ENCODE peak calls at places on chromosomes 2 and 18, in six cellular contexts. T, I, C, O, F and B are unnamed samples.

GRCh38 chr2:48954311-48954710 is 198.8 kb upstream of the LHCGR start:
- DNase-seq in O (no peak), I (no peak), C (no peak), T (no peak), F (no peak), B (no peak)

GRCh38 chr2:144524190-144524957 is 4.5 kb upstream of the ZEB2 start:
- DNase-seq in C (peak), I (peak), F (no peak), T (peak), O (peak), B (no peak)

GRCh38 chr2:64045938-64046337 is 26.7 kb upstream of the VPS54 start:
- DNase-seq in I (no peak), O (no peak), T (no peak), F (no peak), C (no peak), B (no peak)

GRCh38 chr2:231052494-231053451 is 3.9 kb upstream of the PSMD1 start:
- DNase-seq in I (peak), O (peak), C (peak), T (peak), F (peak), B (peak)

GRCh38 chr18:8685141-8685913 is 20.0 kb upstream of the MTCL1 start:
- DNase-seq in I (no peak), O (no peak), T (no peak), C (no peak), F (no peak), B (no peak)

GRCh38 chr18:78407456-78407823 is 572.2 kb upstream of the SALL3 start:
- DNase-seq in C (no peak), F (no peak), I (no peak), O (no peak), T (no peak), B (no peak)

GRCh38 chr18:8116346-8117007 is 492.8 kb upstream of the RAB12 start:
- DNase-seq in I (no peak), O (no peak), F (no peak), C (no peak), T (peak), B (no peak)

GRCh38 chr2:75450068-75450467 is 110.7 kb downstream of the EVA1A start:
- DNase-seq in C (no peak), T (no peak), I (no peak), F (no peak), O (no peak), B (no peak)

GRCh38 chr2:73839653-73840411 is 11.1 kb downstream of the STAMBP start:
- DNase-seq in C (no peak), F (no peak), T (no peak), O (no peak), I (no peak), B (no peak)

GRCh38 chr2:12903272-12903671 is 186.5 kb downstream of the TRIB2 start:
- DNase-seq in F (no peak), I (no peak), T (no peak), O (no peak), C (no peak), B (no peak)

GRCh38 chr18:59540819-59541218 is 156.4 kb downstream of the CCBE1 start:
- DNase-seq in C (no peak), I (no peak), F (no peak), T (no peak), O (no peak), B (no peak)

GRCh38 chr2:24958411-24958935 is 13.3 kb downstream of the DNAJC27 start:
- DNase-seq in I (no peak), C (no peak), T (no peak), O (no peak), F (no peak), B (no peak)

GRCh38 chr2:42448163-42448562 is 45.6 kb downstream of the KCNG3 start:
- DNase-seq in F (no peak), C (no peak), O (no peak), T (no peak), I (no peak), B (no peak)

GRCh38 chr2:150125708-150126107 is 361.8 kb downstream of the RND3 start:
- DNase-seq in C (no peak), F (no peak), O (no peak), T (no peak), I (no peak), B (no peak)

GRCh38 chr18:4511166-4511565 is 56.1 kb upstream of the DLGAP1 start:
- DNase-seq in C (no peak), F (no peak), T (no peak), I (no peak), O (no peak), B (no peak)

GRCh38 chr2:228657807-228658402 is 476.4 kb upstream of the SPHKAP start:
- DNase-seq in C (no peak), I (peak), F (no peak), O (no peak), T (no peak), B (no peak)

GRCh38 chr2:168212167-168212566 is 35.2 kb downstream of the STK39 start:
- DNase-seq in T (no peak), C (no peak), O (no peak), F (no peak), I (no peak), B (no peak)

GRCh38 chr18:68997845-68998244 is 200.0 kb downstream of the CCDC102B start:
- DNase-seq in F (no peak), C (no peak), O (no peak), I (no peak), T (no peak), B (peak)

GRCh38 chr18:69000366-69000765 is 202.5 kb downstream of the CCDC102B start:
- DNase-seq in I (no peak), C (no peak), T (no peak), O (no peak), F (no peak), B (no peak)

DNA sequence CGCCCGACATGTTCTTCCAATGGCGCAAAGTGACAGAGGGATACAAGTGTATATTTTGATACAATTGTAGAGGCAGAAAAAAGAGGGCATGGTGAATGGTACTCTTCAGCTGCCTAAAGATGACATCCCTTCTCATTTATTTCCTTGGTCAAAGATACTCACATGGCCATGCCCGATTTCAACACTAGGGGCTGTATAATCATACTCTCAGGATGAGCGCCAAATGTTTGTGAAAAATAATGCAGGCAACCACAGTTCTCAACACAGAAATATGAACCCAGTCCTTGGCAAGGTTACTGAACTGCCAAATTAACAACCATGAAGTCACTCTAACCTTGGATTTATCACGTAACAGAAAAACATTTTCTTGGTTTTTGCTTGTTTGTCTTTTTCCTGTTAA is 204.4 kb downstream of the CCDC102B start:
- DNase-seq in O (no peak), C (no peak), I (no peak), T (no peak), F (no peak), B (no peak)
- TF ChIP-seq CTCF in O (no peak), C (no peak), I (no peak), T (no peak), F (peak), B (peak)

DNA sequence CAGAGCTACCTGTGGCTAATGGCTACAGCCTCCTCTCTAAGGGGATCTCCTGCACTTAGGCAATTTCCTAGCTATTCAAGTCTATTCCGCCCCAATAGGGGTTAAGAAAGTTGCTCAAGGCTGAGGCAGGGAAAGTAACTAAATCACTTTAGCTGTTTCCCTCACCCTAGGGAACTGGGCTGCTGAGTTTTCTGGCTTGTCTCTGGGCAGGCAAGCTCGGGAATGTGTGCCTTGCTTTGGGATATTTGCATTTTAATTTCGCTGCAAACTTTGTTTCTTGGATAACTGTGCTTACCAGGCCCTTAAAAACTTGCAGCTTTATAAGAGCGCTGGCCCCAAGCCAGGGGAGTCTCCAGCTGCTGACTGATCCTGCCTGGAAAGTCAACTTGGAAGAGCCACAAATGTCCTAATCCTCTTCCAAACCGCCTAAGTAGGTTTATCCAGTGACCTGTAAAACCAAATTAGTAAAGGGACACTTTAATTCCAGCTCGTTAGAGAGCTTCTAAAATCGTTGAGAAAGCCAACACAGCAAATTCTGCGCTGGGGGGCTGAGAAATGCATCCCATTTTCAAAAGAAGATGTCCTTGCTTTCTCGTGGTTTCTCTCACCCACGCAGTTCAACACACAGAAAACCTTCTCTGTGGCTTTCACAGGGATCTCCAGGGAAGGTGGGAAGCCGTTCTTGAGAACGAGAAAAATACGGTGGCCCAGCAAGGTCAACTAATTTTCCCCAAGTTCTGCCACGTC is 59.5 kb upstream of the SP3 start:
- DNase-seq in F (no peak), O (peak), C (peak), T (peak), I (peak), B (peak)
- H3K4me3 ChIP-seq in F (no peak), O (no peak), C (no peak), T (peak), I (no peak), B (no peak)

DNA sequence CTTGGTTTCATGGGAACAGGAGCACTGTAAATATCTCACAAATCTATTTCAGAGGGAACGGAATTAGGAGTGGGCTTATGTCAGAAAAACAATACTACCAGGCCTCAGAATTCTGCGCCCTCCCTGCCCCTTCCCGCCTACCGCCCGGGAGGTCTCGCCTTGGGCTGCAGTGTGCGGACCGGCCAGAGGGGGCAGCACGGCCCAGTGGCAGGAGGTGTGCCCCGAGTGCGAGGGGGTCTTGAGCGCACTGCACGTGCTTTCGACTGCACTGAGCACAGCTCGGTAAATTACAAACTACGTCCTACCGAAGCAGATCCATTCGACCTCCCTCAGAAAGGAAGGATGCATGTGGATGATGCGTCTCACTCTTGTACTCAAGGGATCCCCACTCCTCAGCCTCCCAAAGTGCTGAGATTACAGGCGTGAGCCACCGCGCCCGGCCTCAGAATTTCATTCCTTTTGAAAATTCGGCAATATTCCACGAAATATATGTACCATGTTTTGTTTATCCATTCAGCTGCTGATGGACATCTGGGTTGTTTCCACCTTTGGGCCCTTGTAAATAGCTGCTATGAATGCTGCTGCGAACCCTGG is 297.0 kb downstream of the BCL2 start:
- DNase-seq in I (peak), T (no peak), C (no peak), O (no peak), F (no peak), B (no peak)
- TF ChIP-seq CTCF in I (peak), T (peak), C (peak), O (peak), F (peak), B (peak)

GRCh38 chr2:70448041-70448440 is 105.6 kb downstream of the TGFA start:
- DNase-seq in I (no peak), O (no peak), C (no peak), T (no peak), F (no peak), B (no peak)

GRCh38 chr2:70443078-70443465 is 110.6 kb downstream of the TGFA start:
- DNase-seq in I (no peak), T (no peak), O (no peak), C (no peak), F (no peak), B (no peak)

GRCh38 chr2:70440621-70441020 is 113.0 kb downstream of the TGFA start:
- DNase-seq in T (no peak), F (no peak), O (no peak), I (no peak), C (no peak), B (no peak)

GRCh38 chr2:70443726-70444125 is 109.9 kb downstream of the TGFA start:
- DNase-seq in T (no peak), C (no peak), F (no peak), I (no peak), O (no peak), B (no peak)

DNA sequence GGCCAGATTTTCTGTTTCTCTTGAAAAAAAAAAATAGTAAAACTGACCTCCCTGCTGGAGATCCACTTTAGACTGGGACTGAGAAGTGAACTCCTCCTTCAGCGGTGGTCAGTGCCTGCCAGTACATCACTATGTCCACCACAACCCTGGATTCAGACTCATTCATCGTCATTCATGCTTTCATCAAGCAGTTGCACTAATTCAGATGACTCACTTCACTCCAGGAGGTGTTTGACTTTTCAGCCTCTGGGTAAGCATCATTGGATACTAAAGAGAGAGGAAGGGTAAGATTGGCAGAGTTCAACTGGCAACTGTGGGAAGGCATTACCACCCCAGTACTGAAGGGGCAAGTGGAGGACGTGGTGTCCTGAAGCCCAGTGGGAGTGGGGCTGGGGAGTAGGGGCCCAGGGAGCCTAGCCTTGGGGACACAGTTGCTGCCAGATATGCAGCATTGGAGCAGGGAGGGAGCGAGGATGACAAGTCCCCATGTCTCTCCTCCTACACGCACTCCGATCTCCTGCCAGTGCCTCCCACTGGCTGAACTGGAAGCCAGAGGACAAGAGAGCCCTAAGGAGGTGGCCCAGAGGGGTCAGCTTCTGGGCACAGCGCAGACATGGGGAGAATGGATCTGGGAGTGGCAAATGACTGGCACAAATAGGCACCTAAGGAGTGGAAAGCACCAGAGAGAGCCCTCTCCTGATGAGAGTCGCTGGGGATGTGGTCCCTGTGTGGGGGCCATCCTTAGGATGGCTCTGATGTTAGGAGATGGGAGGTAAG is 111.1 kb downstream of the TGFA start:
- DNase-seq in T (no peak), F (no peak), O (no peak), I (no peak), C (no peak), B (no peak)
- H3K4me3 ChIP-seq in T (no peak), F (no peak), O (no peak), I (no peak), C (no peak), B (no peak)

GRCh38 chr2:232632904-232633412 is 446 bp upstream of the EFHD1 start:
- DNase-seq in C (peak), F (no peak), I (no peak), O (no peak), T (peak), B (no peak)
- TF ChIP-seq CTCF in C (no peak), F (no peak), I (no peak), O (no peak), T (no peak), B (no peak)

DNA sequence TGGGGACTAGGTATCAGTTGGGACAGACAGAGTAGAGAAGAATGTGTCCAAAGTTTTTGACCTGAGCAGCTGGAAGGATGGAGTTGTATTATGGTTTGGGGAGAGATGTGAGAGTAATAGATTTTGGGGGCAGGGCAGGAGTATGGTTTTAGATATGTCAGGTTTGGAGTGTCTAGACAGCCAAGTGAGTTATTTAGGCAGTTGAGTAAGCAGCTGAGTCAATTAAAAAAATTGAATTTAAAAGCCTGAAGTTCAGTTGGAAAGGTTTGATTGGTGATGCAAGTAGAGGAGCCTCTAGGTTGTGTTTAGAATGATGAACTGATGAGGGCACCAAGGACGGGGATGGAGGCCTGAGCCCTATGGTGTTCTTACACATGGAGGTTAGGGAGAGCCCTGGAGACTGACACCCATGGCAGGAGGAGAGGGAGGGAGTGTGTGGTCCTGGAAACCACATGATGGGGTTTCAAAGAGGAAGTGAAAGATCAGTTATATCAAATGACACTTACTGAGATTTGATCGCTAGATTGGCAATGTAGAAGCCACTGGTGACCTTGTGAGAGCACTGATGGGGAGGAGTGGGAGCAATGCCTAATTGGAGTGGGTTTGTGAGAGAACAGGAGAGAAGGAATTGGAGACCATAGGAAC is 10.2 kb downstream of the ITGA6 start:
- DNase-seq in I (no peak), F (no peak), T (no peak), O (no peak), C (no peak), B (no peak)
- H3K4me3 ChIP-seq in I (no peak), F (no peak), T (no peak), O (no peak), C (no peak), B (no peak)

GRCh38 chr2:191577611-191578010 is 100.3 kb upstream of the NABP1 start:
- DNase-seq in O (no peak), T (no peak), F (no peak), C (no peak), I (no peak), B (no peak)

GRCh38 chr2:191574232-191574631 is 103.7 kb upstream of the NABP1 start:
- DNase-seq in O (no peak), T (no peak), F (no peak), C (no peak), I (no peak), B (no peak)

GRCh38 chr2:191580581-191580980 is 97.4 kb upstream of the NABP1 start:
- DNase-seq in O (no peak), C (no peak), I (no peak), T (no peak), F (no peak), B (no peak)

GRCh38 chr2:191581003-191581402 is 96.9 kb upstream of the NABP1 start:
- DNase-seq in T (no peak), C (no peak), O (no peak), I (no peak), F (no peak), B (no peak)

GRCh38 chr2:191578031-191578430 is 99.9 kb upstream of the NABP1 start:
- DNase-seq in T (no peak), O (no peak), I (no peak), C (no peak), F (no peak), B (no peak)
- TF ChIP-seq CTCF in T (no peak), O (no peak), I (no peak), C (no peak), F (no peak), B (no peak)